ENCODE peak calls at places on chromosome 14, in nine cellular contexts. X is foreskin keratinocyte, R is sigmoid colon, A is neural crest cell, H is PC-9, L is AG09319, E is AG10803, Y is body of pancreas, G is astrocyte. U is an unnamed sample.

GRCh38 chr14:63383776-63384367 is 65.1 kb upstream of the GPHB5 start:
- DNase-seq in X (no peak), R (no peak), A (no peak), H (no peak), L (no peak), E (no peak), Y (no peak), G (no peak), U (no peak)

GRCh38 chr14:63633801-63634200 is 7.9 kb downstream of the WDR89 start:
- DNase-seq in X (no peak), R (no peak), A (no peak), H (no peak), L (no peak), E (no peak), Y (no peak), G (no peak), U (peak)

GRCh38 chr14:102181187-102181586 is 41.5 kb downstream of the WDR20 start:
- DNase-seq in X (no peak), R (no peak), A (no peak), H (no peak), L (no peak), E (no peak), Y (no peak), G (no peak), U (no peak)

GRCh38 chr14:103141117-103141796 is 18.0 kb downstream of the TNFAIP2 start:
- DNase-seq in X (no peak), R (no peak), A (no peak), H (peak), L (no peak), E (peak), Y (peak), G (no peak), U (peak)

GRCh38 chr14:69693145-69693544 is 73.8 kb upstream of the SRSF5 start:
- DNase-seq in X (no peak), R (no peak), A (no peak), H (no peak), L (no peak), E (peak), Y (peak), G (no peak), U (no peak)

GRCh38 chr14:68622856-68623255 is 170.0 kb downstream of the ZFP36L1 start:
- DNase-seq in X (no peak), R (no peak), A (no peak), H (no peak), L (no peak), E (no peak), Y (no peak), G (no peak), U (no peak)

GRCh38 chr14:52531481-52531880 is 20.8 kb downstream of the TXNDC16 start:
- DNase-seq in X (no peak), R (no peak), A (no peak), H (no peak), L (no peak), E (no peak), Y (no peak), G (no peak), U (no peak)

GRCh38 chr14:91363776-91364523 is 53.7 kb downstream of the CCDC88C start:
- DNase-seq in X (no peak), R (no peak), A (no peak), H (no peak), L (no peak), E (no peak), Y (no peak), G (no peak), U (no peak)

GRCh38 chr14:104528496-104528895 is 51.1 kb upstream of the C14orf180 start:
- DNase-seq in X (no peak), R (peak), A (no peak), H (no peak), L (no peak), E (no peak), Y (no peak), G (no peak), U (no peak)

GRCh38 chr14:69561893-69562292 is 12.8 kb downstream of the CCDC177 start:
- DNase-seq in X (no peak), R (no peak), A (no peak), H (no peak), L (no peak), E (no peak), Y (no peak), G (no peak), U (no peak)

GRCh38 chr14:43729149-43729548 is 777.9 kb downstream of the FSCB start:
- DNase-seq in X (no peak), R (no peak), A (no peak), H (no peak), L (no peak), E (no peak), Y (no peak), G (no peak), U (no peak)

GRCh38 chr14:36224176-36224575 is 47.7 kb upstream of the PTCSC3 start:
- DNase-seq in X (no peak), R (no peak), A (no peak), H (no peak), L (no peak), E (no peak), Y (no peak), G (peak), U (no peak)

GRCh38 chr14:36226164-36226563 is 49.6 kb upstream of the PTCSC3 start:
- DNase-seq in X (no peak), R (no peak), A (no peak), H (no peak), L (no peak), E (no peak), Y (no peak), G (peak), U (no peak)

GRCh38 chr14:36227344-36227743 is 50.8 kb upstream of the PTCSC3 start:
- DNase-seq in X (no peak), R (no peak), A (no peak), H (no peak), L (no peak), E (no peak), Y (no peak), G (no peak), U (no peak)

GRCh38 chr14:36229262-36229661 is 52.7 kb upstream of the PTCSC3 start:
- DNase-seq in X (no peak), R (no peak), A (no peak), H (no peak), L (no peak), E (no peak), Y (no peak), G (no peak), U (no peak)

DNA sequence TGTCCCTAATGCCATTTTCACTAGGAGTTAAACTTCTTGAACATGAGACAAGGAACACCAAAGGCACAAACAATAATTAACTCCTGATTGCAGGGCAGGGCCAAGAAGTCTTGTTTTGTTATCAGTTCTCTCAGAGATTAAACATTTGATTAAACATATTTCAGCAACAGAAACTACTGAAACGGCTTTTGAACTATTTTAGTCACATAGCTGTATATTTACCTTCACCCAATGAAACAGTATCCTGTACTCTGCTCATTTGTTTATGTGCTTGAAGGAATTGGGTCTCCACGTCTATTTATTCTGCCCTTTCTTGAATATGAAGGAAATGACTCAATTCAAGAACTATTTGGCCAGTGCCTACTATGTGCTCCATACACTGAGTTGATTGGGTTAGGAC is 51.3 kb upstream of the PTCSC3 start:
- DNase-seq in X (no peak), R (no peak), A (no peak), H (no peak), L (no peak), E (no peak), Y (no peak), G (peak), U (no peak)
- TF ChIP-seq CTCF in X (no peak), R (no peak), A (no peak), H (no peak), L (no peak), E (no peak), Y (no peak), G (no peak), U (no peak)

GRCh38 chr14:93032301-93032929 is 83.3 kb downstream of the ITPK1 start:
- DNase-seq in X (no peak), R (no peak), A (no peak), H (peak), L (peak), E (peak), Y (no peak), G (no peak), U (no peak)

GRCh38 chr14:93035585-93035916 is 80.2 kb downstream of the ITPK1 start:
- DNase-seq in X (no peak), R (no peak), A (no peak), H (no peak), L (no peak), E (no peak), Y (no peak), G (no peak), U (no peak)

GRCh38 chr14:93033039-93033982 is 82.4 kb downstream of the ITPK1 start:
- DNase-seq in X (no peak), R (no peak), A (no peak), H (no peak), L (no peak), E (no peak), Y (no peak), G (no peak), U (no peak)

GRCh38 chr14:93034671-93034994 is 81.1 kb downstream of the ITPK1 start:
- DNase-seq in X (no peak), R (no peak), A (no peak), H (no peak), L (no peak), E (no peak), Y (no peak), G (no peak), U (no peak)

DNA sequence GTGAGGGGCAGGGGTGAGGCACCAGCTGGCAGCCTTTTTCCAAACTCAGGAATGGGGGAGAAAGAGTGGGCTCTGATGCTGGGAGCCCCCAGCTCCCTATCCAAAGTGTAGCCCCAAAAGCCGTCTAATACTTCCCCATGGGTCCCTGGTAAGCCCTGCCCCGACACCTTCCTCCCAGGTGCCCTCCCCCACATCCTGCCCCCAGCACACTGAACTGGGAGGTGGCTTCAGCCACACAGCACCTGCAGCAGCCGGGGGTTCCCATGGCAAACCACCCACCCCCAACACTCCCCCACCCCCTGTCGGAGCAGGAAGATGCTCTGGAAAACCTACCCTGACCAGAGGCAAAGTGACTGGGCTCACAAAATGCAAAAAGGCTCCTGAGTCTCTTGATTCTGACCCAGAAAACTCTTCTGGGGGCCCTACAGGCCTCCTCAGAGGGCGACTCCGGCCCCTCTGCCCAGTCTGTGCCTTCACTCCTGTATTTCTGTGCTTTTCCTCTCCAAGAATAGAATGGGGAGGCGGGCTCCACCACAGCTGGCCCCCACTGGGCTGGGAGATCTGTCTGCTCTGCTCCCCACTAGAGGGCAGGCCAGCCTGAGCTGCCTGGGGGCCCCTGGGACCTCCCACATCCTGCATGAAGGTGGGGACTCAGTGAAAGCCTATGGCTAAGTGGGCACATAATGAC is 81.6 kb downstream of the ITPK1 start:
- DNase-seq in X (no peak), R (no peak), A (no peak), H (no peak), L (no peak), E (no peak), Y (no peak), G (no peak), U (no peak)
- TF ChIP-seq CTCF in X (peak), R (no peak), A (peak), H (peak), L (peak), E (peak), Y (no peak), G (peak), U (peak)

GRCh38 chr14:22226381-22226780 is 362.6 kb downstream of the DAD1 start:
- DNase-seq in X (no peak), R (no peak), A (no peak), H (peak), L (no peak), E (no peak), Y (no peak), G (no peak), U (no peak)
- TF ChIP-seq CTCF in X (peak), R (no peak), A (no peak), H (peak), L (no peak), E (no peak), Y (no peak), G (peak), U (no peak)

GRCh38 chr14:23055147-23055550 is 2.2 kb downstream of the CDH24 start:
- DNase-seq in X (no peak), R (no peak), A (no peak), H (no peak), L (no peak), E (no peak), Y (no peak), G (no peak), U (no peak)

GRCh38 chr14:23052671-23053070 is 4.6 kb downstream of the CDH24 start:
- DNase-seq in X (no peak), R (no peak), A (no peak), H (no peak), L (no peak), E (no peak), Y (no peak), G (no peak), U (no peak)

GRCh38 chr14:23055621-23056256 is 1.6 kb downstream of the CDH24 start:
- DNase-seq in X (no peak), R (no peak), A (no peak), H (no peak), L (no peak), E (peak), Y (peak), G (no peak), U (no peak)

GRCh38 chr14:23053426-23053825 is 3.9 kb downstream of the CDH24 start:
- DNase-seq in X (no peak), R (no peak), A (no peak), H (no peak), L (no peak), E (no peak), Y (no peak), G (no peak), U (no peak)

DNA sequence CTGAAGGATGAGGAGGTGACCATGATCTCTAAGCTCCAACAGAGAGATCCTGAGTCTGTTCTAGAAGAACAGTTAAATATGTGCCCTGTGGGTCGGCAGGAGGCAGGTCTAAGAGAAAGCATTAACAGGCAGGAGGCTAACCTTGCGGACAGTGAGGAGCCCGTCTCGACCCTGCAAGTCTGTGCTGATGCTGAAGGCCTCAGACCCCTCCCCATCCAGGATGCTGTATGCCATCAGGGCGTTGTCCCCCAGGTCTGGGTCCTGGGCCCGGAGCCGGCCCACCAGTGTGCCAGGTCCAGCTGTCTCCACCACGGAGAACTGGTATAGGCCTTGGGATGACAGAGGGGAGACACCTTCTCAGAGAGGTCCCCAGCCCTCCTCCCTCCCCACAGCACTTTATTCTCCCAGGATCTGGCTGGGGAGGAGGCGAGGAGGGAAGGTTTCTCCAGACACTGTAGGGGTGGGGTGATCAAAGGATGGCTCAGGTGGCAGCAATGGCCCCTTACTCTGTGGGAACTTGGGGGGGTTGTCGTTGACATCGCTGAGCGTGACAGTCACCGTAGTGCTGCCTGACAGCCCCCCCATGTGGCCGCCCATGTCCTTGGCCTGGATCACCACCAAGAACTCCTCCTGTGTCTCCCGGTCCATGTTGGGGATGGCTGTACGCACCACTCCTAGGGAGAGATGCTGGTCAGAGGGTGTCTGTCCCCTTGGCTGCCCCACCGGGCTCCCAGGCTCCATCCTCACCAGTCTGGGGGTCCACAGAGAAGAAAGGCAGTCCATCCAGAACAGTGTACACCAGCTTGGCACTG is 3.1 kb downstream of the CDH24 start:
- DNase-seq in X (no peak), R (no peak), A (no peak), H (no peak), L (no peak), E (no peak), Y (no peak), G (no peak), U (no peak)
- TF ChIP-seq CTCF in X (peak), R (no peak), A (peak), H (no peak), L (no peak), E (peak), Y (no peak), G (no peak), U (peak)

GRCh38 chr14:76546426-76547221 is 170.7 kb downstream of the ESRRB start:
- DNase-seq in X (peak), R (no peak), A (peak), H (peak), L (no peak), E (no peak), Y (no peak), G (no peak), U (no peak)
- TF ChIP-seq CTCF in X (peak), R (no peak), A (peak), H (peak), L (peak), E (peak), Y (no peak), G (peak), U (peak)

DNA sequence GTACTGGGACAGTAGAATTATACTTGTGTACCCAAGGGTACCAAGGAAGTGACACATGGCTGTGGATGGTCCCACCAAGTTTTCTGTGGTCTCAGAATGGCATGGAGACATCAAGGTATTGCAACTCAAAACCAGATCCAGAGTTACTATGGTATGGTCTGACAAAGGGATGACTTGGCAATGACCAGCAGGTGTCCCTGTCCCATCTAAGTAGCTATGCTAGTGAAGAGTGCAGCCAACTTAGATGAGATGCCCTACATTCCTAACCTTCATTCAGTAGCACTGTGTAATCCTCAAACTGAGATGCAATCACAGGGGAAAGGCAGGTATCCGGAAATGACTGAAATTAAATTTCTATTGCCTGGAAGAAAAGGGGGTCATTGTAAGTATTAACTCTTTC is 188.7 kb upstream of the TMEM260 start:
- DNase-seq in X (no peak), R (no peak), A (no peak), H (no peak), L (no peak), E (no peak), Y (no peak), G (no peak), U (no peak)
- TF ChIP-seq CTCF in X (no peak), R (no peak), A (no peak), H (peak), L (no peak), E (no peak), Y (no peak), G (no peak), U (no peak)

GRCh38 chr14:78029471-78030372 is 140.5 kb upstream of the NRXN3 start:
- DNase-seq in X (no peak), R (no peak), A (no peak), H (no peak), L (no peak), E (no peak), Y (no peak), G (no peak), U (no peak)
- TF ChIP-seq CTCF in X (peak), R (no peak), A (peak), H (peak), L (no peak), E (peak), Y (no peak), G (no peak), U (no peak)

U was measured in fibroblast of pulmonary artery.